ENCODE peak calls at places on chromosomes 2 and 18, in seven cellular contexts. E is fibroblast of the aortic adventitia, S is astrocyte of the cerebellum, K is GM12864, B is HFF-Myc, Z is heart left ventricle, T is AG09319. O is an unnamed sample.

GRCh38 chr2:181153886-181154285 is 173.5 kb downstream of the UBE2E3 start:
- DNase-seq in E (peak; percentile 5), S (peak; percentile 32), K (no peak), B (no peak), Z (no peak), T (no peak), O (no peak)

GRCh38 chr2:113886479-113887383 is 3.2 kb upstream of the ACTR3 start:
- DNase-seq in E (peak; percentile 61), S (peak; percentile 40), K (peak; percentile 97), B (peak; percentile 76), Z (peak; percentile 64), T (no peak), O (peak; percentile 85)

GRCh38 chr2:88590998-88591613 is 36.2 kb downstream of the EIF2AK3 start:
- DNase-seq in E (peak; percentile 83), S (peak; percentile 36), K (peak; percentile 56), B (peak; percentile 39), Z (no peak), T (peak; percentile 37), O (peak; percentile 36)

GRCh38 chr2:162103443-162104009 is 29.5 kb upstream of the DPP4 start:
- DNase-seq in E (peak; percentile 53), S (no peak), K (no peak), B (no peak), Z (no peak), T (no peak), O (no peak)

GRCh38 chr2:19702267-19702666 is 199.5 kb downstream of the TTC32 start:
- DNase-seq in E (no peak), S (no peak), K (no peak), B (no peak), Z (no peak), T (no peak), O (no peak)

GRCh38 chr18:46756172-46756558 is 688 bp downstream of the ST8SIA5 start:
- DNase-seq in E (no peak), S (no peak), K (no peak), B (no peak), Z (no peak), T (no peak), O (peak; percentile 36)

GRCh38 chr18:50039736-50040135 is 155.2 kb downstream of the MYO5B start:
- DNase-seq in E (no peak), S (no peak), K (no peak), B (no peak), Z (no peak), T (no peak), O (no peak)

GRCh38 chr2:159199751-159200465 is 86.6 kb downstream of the WDSUB1 start:
- DNase-seq in E (peak; percentile 87), S (no peak), K (no peak), B (no peak), Z (no peak), T (no peak), O (no peak)

GRCh38 chr2:69474688-69475087 is 37.5 kb upstream of the NFU1 start:
- DNase-seq in E (no peak), S (no peak), K (no peak), B (no peak), Z (no peak), T (no peak), O (no peak)

GRCh38 chr2:60335533-60336237 is 217.8 kb downstream of the BCL11A start:
- DNase-seq in E (no peak), S (no peak), K (no peak), B (no peak), Z (no peak), T (no peak), O (no peak)

GRCh38 chr2:171505374-171505773 is 16.9 kb upstream of the CYBRD1 start:
- DNase-seq in E (peak; percentile 32), S (no peak), K (no peak), B (no peak), Z (no peak), T (no peak), O (no peak)

GRCh38 chr2:164661349-164661748 is 40.1 kb upstream of the GRB14 start:
- DNase-seq in E (peak; percentile 57), S (no peak), K (no peak), B (no peak), Z (no peak), T (peak; percentile 14), O (no peak)

GRCh38 chr2:55771612-55772011 is 78.0 kb upstream of the PNPT1 start:
- DNase-seq in E (peak; percentile 79), S (peak; percentile 35), K (no peak), B (no peak), Z (no peak), T (peak; percentile 27), O (no peak)

DNA sequence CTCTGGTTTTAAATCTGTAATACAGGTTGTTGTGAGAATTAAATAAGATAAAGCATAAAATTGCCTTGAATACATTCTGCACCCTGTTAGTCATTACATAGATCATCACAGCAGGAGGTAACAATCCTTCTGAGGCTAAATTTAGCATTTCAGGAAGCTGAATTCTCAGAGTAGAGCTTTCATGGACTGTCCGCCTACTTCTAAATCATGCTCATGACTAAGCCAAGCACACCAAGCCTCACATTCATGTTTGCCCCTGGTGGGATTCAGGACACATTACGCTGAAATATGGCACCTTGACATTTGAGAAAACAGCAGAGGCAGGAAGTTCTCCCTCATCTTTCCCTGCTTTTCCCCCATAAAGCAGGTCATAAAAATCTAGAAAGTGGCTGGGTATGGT is 16.6 kb upstream of the PIK3C3 start:
- DNase-seq in E (peak; percentile 78), S (peak; percentile 48), K (no peak), B (peak; percentile 50), Z (no peak), T (no peak), O (no peak)
- TF ChIP-seq CTCF in E (peak; percentile 39), S (no peak), K (no peak), B (no peak), Z (no peak), T (no peak), O (no peak)

GRCh38 chr2:108377815-108378630 is at the start of gene SULT1C4:
- DNase-seq in E (no peak), S (no peak), K (no peak), B (no peak), Z (peak; percentile 69), T (no peak), O (no peak)
- TF ChIP-seq CTCF in E (no peak), S (no peak), K (no peak), B (no peak), Z (no peak), T (no peak), O (no peak)

GRCh38 chr2:208392300-208392699 is 14.3 kb upstream of the PTH2R start:
- DNase-seq in E (no peak), S (no peak), K (no peak), B (no peak), Z (no peak), T (no peak), O (no peak)
- TF ChIP-seq CTCF in E (peak; percentile 23), S (peak; percentile 21), K (no peak), B (peak; percentile 10), Z (no peak), T (peak; percentile 13), O (no peak)

DNA sequence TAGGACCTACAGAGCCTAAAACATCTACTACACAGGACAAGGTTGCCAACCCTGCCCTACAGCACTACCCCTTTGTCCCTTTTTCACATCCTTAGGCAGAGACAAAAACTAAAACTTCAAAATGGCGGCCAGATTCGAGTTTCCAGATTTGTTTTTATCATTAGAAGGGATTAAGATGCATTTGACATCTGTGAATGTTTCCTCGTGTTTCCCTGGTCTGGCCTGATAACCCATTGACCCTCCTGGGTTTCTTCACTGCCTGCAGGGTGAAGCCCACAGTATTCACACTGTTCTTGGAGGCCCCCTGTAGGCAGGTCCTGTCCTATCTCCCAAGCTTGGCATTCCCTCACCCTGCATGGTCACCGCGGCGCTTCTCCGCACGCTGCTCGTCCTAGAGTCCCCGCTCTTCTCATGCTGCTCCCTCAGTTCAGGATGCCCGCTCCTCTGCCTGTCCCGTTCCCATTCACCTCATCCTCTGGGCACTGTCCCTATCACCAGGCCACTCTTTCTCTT is 67.6 kb downstream of the TPGS2 start:
- DNase-seq in E (no peak), S (no peak), K (no peak), B (no peak), Z (no peak), T (no peak), O (no peak)
- TF ChIP-seq CTCF in E (no peak), S (peak; percentile 3), K (peak; percentile 34), B (no peak), Z (no peak), T (no peak), O (no peak)

GRCh38 chr2:101496279-101496678 is 21.4 kb upstream of the RFX8 start:
- DNase-seq in E (no peak), S (no peak), K (no peak), B (no peak), Z (no peak), T (no peak), O (no peak)

DNA sequence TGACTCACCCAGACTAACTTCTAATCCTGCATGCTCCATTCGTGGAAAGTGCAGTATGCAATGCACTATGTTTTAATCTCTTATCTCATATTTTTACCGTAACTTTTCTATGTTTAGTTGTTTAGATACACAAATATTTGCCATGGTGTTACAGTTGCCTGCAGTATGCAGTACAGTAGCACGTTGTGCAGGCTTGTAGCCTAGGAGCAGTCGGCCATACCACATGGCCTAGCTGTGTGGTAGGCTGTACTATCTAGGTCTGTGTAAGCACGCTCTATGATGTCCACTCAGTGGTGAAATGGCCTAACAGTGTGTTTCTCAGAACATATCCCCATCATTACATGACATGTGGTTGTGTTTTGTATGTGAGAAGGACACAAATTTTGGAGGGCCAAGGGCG is 18.2 kb upstream of the RFX8 start:
- DNase-seq in E (no peak), S (no peak), K (no peak), B (no peak), Z (no peak), T (no peak), O (no peak)
- TF ChIP-seq CTCF in E (no peak), S (no peak), K (no peak), B (no peak), Z (no peak), T (no peak), O (no peak)

DNA sequence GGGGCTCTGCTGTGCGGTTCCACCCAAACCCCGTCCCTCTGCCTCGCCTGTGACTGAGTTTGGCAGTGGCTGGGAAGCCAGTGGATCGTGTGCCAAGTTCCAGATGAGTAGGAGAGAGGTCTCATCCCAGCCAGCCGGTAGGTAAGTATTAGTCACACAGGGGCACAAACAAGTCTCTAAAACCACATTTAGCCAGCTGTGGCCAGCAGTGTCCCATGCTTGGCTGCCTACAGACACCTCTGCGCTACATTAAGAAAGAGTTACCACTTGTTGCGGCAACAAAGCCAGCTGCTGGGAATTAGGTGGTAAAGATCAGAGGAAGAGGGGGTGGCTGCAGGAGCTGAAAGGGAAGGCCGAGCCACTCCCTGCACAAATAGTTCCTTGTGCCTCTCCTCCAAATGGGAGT is 81.2 kb downstream of the GATA6 start:
- DNase-seq in E (no peak), S (no peak), K (no peak), B (peak; percentile 4), Z (peak; percentile 33), T (no peak), O (no peak)
- TF ChIP-seq CTCF in E (no peak), S (no peak), K (no peak), B (no peak), Z (no peak), T (no peak), O (no peak)